ENCODE peak calls at places on chromosomes 4 and X, in eight cellular contexts. W is ovary, U is foreskin fibroblast, I is AG04450, Q is astrocyte of the spinal cord, B is fibroblast of the aortic adventitia, Y is testis, L is heart right ventricle. G is an unnamed sample.

GRCh38 chr4:15402146-15402545 is 25.7 kb upstream of the C1QTNF7 start:
- DNase-seq in W (no peak), U (no peak), I (peak), Q (peak), B (peak), Y (no peak), L (no peak), G (no peak)

GRCh38 chrX:16989750-16990149 is 43.3 kb downstream of the REPS2 start:
- DNase-seq in W (no peak), U (no peak), I (no peak), Q (no peak), B (no peak), Y (no peak), L (no peak), G (no peak)

GRCh38 chrX:81291996-81292395 is 90.1 kb downstream of the SH3BGRL start:
- DNase-seq in W (no peak), U (no peak), I (no peak), Q (no peak), B (no peak), Y (no peak), L (no peak), G (no peak)

GRCh38 chrX:108224727-108225455 is 133.3 kb downstream of the ATG4A start:
- DNase-seq in W (no peak), U (no peak), I (no peak), Q (peak), B (peak), Y (peak), L (no peak), G (peak)

GRCh38 chr4:56870927-56871326 is 36.8 kb upstream of the REST start:
- DNase-seq in W (no peak), U (peak), I (peak), Q (no peak), B (peak), Y (no peak), L (no peak), G (no peak)

GRCh38 chr4:164207460-164207859 is 546.5 kb upstream of the SMIM31 start:
- DNase-seq in W (no peak), U (no peak), I (no peak), Q (no peak), B (no peak), Y (no peak), L (no peak), G (no peak)

GRCh38 chrX:19382500-19383145 is 38.9 kb downstream of the PDHA1 start:
- DNase-seq in W (no peak), U (no peak), I (no peak), Q (peak), B (peak), Y (peak), L (peak), G (peak)

GRCh38 chrX:32868524-32868895 is 342.8 kb downstream of the DMD start:
- DNase-seq in W (no peak), U (no peak), I (no peak), Q (no peak), B (no peak), Y (no peak), L (no peak), G (no peak)

GRCh38 chr4:103074598-103075434 is 1.7 kb downstream of the SLC9B2 start:
- DNase-seq in W (no peak), U (no peak), I (no peak), Q (peak), B (peak), Y (no peak), L (no peak), G (peak)

GRCh38 chr4:2662598-2662997 is 93.5 kb downstream of the TNIP2 start:
- DNase-seq in W (no peak), U (peak), I (peak), Q (peak), B (peak), Y (no peak), L (no peak), G (no peak)

GRCh38 chr4:70601422-70602039 is 9.5 kb downstream of the AMBN start:
- DNase-seq in W (no peak), U (peak), I (peak), Q (peak), B (peak), Y (no peak), L (peak), G (peak)

GRCh38 chrX:39690541-39691415 is 407.0 kb downstream of the BCOR start:
- DNase-seq in W (no peak), U (no peak), I (no peak), Q (no peak), B (no peak), Y (no peak), L (no peak), G (no peak)

GRCh38 chrX:4239650-4240540 is 526.4 kb upstream of the PRKX start:
- DNase-seq in W (no peak), U (no peak), I (no peak), Q (no peak), B (no peak), Y (no peak), L (no peak), G (no peak)

GRCh38 chr4:162352580-162353107 is 188.8 kb upstream of the FSTL5 start:
- DNase-seq in W (no peak), U (no peak), I (no peak), Q (no peak), B (no peak), Y (no peak), L (no peak), G (no peak)

GRCh38 chr4:12579172-12579571 is 905.0 kb downstream of the RAB28 start:
- DNase-seq in W (no peak), U (no peak), I (no peak), Q (no peak), B (peak), Y (no peak), L (no peak), G (no peak)

GRCh38 chrX:118990512-118991227 is 16.3 kb downstream of the LONRF3 start:
- DNase-seq in W (no peak), U (no peak), I (no peak), Q (no peak), B (no peak), Y (no peak), L (no peak), G (no peak)

GRCh38 chr4:141099326-141099725 is 33.9 kb downstream of the RNF150 start:
- DNase-seq in W (no peak), U (peak), I (no peak), Q (peak), B (no peak), Y (no peak), L (no peak), G (no peak)

GRCh38 chrX:16970977-16971376 is 24.5 kb downstream of the REPS2 start:
- DNase-seq in W (no peak), U (peak), I (no peak), Q (peak), B (peak), Y (no peak), L (no peak), G (no peak)

GRCh38 chr4:102299708-102300107 is 45.6 kb downstream of the SLC39A8 start:
- DNase-seq in W (peak), U (peak), I (no peak), Q (peak), B (peak), Y (peak), L (no peak), G (peak)

GRCh38 chr4:183610613-183611012 is 48.4 kb downstream of the RWDD4 start:
- DNase-seq in W (peak), U (peak), I (no peak), Q (no peak), B (peak), Y (peak), L (no peak), G (no peak)

GRCh38 chr4:119087121-119087520 is 48.5 kb upstream of the MYOZ2 start:
- DNase-seq in W (no peak), U (no peak), I (no peak), Q (peak), B (peak), Y (no peak), L (no peak), G (no peak)

GRCh38 chrX:136086521-136086920 is 60.8 kb upstream of the FHL1 start:
- DNase-seq in W (no peak), U (no peak), I (no peak), Q (peak), B (no peak), Y (no peak), L (no peak), G (no peak)

GRCh38 chrX:3962511-3963350 is 249.3 kb upstream of the PRKX start:
- DNase-seq in W (no peak), U (no peak), I (no peak), Q (peak), B (peak), Y (no peak), L (no peak), G (peak)

GRCh38 chrX:137545711-137546651 is 19.9 kb upstream of the ZIC3 start:
- DNase-seq in W (no peak), U (no peak), I (no peak), Q (no peak), B (no peak), Y (no peak), L (no peak), G (no peak)

GRCh38 chr4:80407246-80407645 is 71.7 kb downstream of the CFAP299 start:
- DNase-seq in W (no peak), U (peak), I (peak), Q (peak), B (peak), Y (peak), L (no peak), G (no peak)

GRCh38 chr4:43316813-43317212 is 424.3 kb downstream of the GRXCR1 start:
- DNase-seq in W (no peak), U (no peak), I (no peak), Q (peak), B (peak), Y (peak), L (no peak), G (no peak)

GRCh38 chr4:107709916-107710315 is 10.1 kb downstream of the PAPSS1 start:
- DNase-seq in W (no peak), U (peak), I (no peak), Q (no peak), B (peak), Y (no peak), L (no peak), G (no peak)

GRCh38 chr4:184310171-184310567 is 92.5 kb upstream of the ENPP6 start:
- DNase-seq in W (no peak), U (no peak), I (no peak), Q (no peak), B (no peak), Y (peak), L (peak), G (peak)

GRCh38 chr4:1463088-1463926 is 57.1 kb upstream of the NKX1-1 start:
- DNase-seq in W (peak), U (peak), I (peak), Q (no peak), B (peak), Y (peak), L (no peak), G (no peak)

GRCh38 chrX:46226422-46226821 is 318.8 kb downstream of the ZNF674 start:
- DNase-seq in W (no peak), U (no peak), I (no peak), Q (no peak), B (no peak), Y (no peak), L (no peak), G (no peak)

GRCh38 chr4:1172971-1173757 is 781 bp upstream of the SPON2 start:
- DNase-seq in W (peak), U (peak), I (peak), Q (peak), B (peak), Y (peak), L (no peak), G (peak)

GRCh38 chr4:16192631-16193483 is 33.4 kb downstream of the TAPT1 start:
- DNase-seq in W (no peak), U (no peak), I (no peak), Q (no peak), B (peak), Y (no peak), L (no peak), G (no peak)

GRCh38 chr4:19698961-19699360 is 552.7 kb upstream of the SLIT2 start:
- DNase-seq in W (no peak), U (no peak), I (no peak), Q (no peak), B (peak), Y (no peak), L (no peak), G (no peak)

GRCh38 chrX:57286507-57287251 is at the start of gene FAAH2:
- DNase-seq in W (no peak), U (no peak), I (no peak), Q (no peak), B (no peak), Y (peak), L (no peak), G (peak)

GRCh38 chrX:24874604-24875247 is 141.0 kb downstream of the ARX start:
- DNase-seq in W (no peak), U (no peak), I (no peak), Q (no peak), B (no peak), Y (no peak), L (no peak), G (no peak)

GRCh38 chrX:100636321-100636991 is at the start of gene TSPAN6:
- DNase-seq in W (peak), U (peak), I (peak), Q (peak), B (peak), Y (peak), L (peak), G (peak)

GRCh38 chr4:157217708-157218107 is 2.8 kb upstream of the GRIA2 start:
- DNase-seq in W (no peak), U (no peak), I (no peak), Q (peak), B (peak), Y (no peak), L (no peak), G (no peak)
- TF ChIP-seq CTCF in W (no peak), U (peak), I (peak), Q (peak), B (peak), Y (peak), L (peak), G (peak)

DNA sequence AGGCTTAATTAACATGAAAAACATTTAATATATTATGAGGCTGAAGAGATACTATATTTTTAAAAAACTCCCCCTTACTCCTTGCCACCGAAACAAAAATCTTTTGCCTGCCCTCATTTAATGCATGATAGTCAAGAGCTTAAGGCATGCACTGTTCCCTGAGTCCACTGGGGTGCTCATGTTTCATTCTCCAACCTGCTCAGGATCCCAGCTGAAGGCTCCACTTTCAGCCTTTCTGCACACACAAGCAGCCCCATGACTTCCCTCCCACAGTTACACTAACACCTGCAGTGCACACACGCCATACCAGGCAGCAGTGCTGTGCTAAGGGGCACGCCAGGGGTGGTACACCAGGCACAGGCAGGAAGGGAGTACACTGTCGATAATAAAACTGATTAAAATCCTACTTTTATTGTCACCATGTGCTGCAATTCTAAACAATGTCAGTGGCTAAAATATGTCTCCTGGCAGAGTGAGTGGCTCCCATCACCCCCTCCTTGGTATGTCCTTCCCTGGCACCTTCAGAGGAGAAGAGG is 385.2 kb downstream of the BMPR1B start:
- DNase-seq in W (no peak), U (no peak), I (no peak), Q (no peak), B (no peak), Y (no peak), L (no peak), G (no peak)
- TF ChIP-seq CTCF in W (no peak), U (no peak), I (no peak), Q (peak), B (no peak), Y (no peak), L (no peak), G (no peak)

GRCh38 chr4:48120132-48120531 is 13.9 kb downstream of the TXK start:
- DNase-seq in W (no peak), U (no peak), I (no peak), Q (no peak), B (no peak), Y (no peak), L (no peak), G (no peak)
- TF ChIP-seq CTCF in W (no peak), U (no peak), I (no peak), Q (no peak), B (no peak), Y (no peak), L (no peak), G (no peak)

GRCh38 chr4:143207555-143207954 is 22.8 kb downstream of the USP38 start:
- DNase-seq in W (no peak), U (no peak), I (no peak), Q (peak), B (peak), Y (no peak), L (no peak), G (no peak)

GRCh38 chr4:143199503-143199902 is 14.8 kb downstream of the USP38 start:
- DNase-seq in W (no peak), U (no peak), I (no peak), Q (no peak), B (no peak), Y (no peak), L (no peak), G (no peak)

GRCh38 chr4:143203577-143203976 is 18.9 kb downstream of the USP38 start:
- DNase-seq in W (no peak), U (no peak), I (no peak), Q (no peak), B (no peak), Y (no peak), L (no peak), G (no peak)

GRCh38 chr4:143202824-143203223 is 18.1 kb downstream of the USP38 start:
- DNase-seq in W (no peak), U (no peak), I (no peak), Q (peak), B (peak), Y (no peak), L (no peak), G (no peak)
- TF ChIP-seq CTCF in W (no peak), U (peak), I (peak), Q (peak), B (peak), Y (peak), L (peak), G (peak)

GRCh38 chr4:53804719-53805118 is 213.4 kb upstream of the LNX1 start:
- DNase-seq in W (no peak), U (no peak), I (no peak), Q (no peak), B (no peak), Y (peak), L (peak), G (peak)
- TF ChIP-seq CTCF in W (no peak), U (peak), I (peak), Q (peak), B (peak), Y (no peak), L (peak), G (peak)

GRCh38 chr4:84753318-84753972 is 170.5 kb downstream of the CDS1 start:
- DNase-seq in W (no peak), U (no peak), I (no peak), Q (no peak), B (no peak), Y (no peak), L (no peak), G (no peak)

GRCh38 chr4:84751707-84752106 is 168.8 kb downstream of the CDS1 start:
- DNase-seq in W (no peak), U (no peak), I (no peak), Q (no peak), B (no peak), Y (no peak), L (no peak), G (no peak)

GRCh38 chr4:84750956-84751275 is 168.0 kb downstream of the CDS1 start:
- DNase-seq in W (no peak), U (no peak), I (no peak), Q (no peak), B (no peak), Y (no peak), L (no peak), G (no peak)

DNA sequence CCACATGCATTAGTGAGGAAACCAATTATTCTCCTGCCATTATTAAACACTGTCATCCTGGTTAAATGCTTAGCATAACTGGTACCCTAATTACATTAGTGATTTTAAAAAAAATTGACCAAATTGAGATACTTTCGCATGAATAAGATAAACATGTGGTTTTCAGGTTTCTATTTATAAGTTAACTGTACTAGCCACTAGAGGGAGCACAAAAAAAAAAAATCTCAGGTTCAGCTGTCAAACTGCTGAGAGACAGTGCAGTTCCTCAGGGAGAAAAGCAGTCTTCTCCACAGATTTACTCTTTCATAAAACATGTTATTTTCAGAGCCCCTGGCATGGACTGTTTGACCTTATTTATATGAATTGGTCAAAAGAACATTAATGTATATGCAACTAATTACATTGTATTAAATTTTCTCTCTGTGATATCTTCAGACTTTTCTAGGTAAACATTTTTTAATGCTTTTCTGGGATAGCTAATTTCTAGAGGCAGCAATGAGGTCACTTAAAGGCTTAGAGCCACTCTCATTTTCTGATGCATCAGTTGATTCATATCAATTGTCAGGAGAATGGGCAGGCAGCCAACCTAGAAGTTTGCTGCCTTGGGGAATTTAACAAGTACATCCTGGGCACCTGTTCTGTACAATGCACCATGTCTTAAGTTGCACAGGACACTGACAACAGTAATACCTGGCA is 167.5 kb downstream of the CDS1 start:
- DNase-seq in W (no peak), U (peak), I (peak), Q (peak), B (peak), Y (no peak), L (no peak), G (peak)
- TF ChIP-seq CTCF in W (peak), U (peak), I (peak), Q (peak), B (peak), Y (peak), L (peak), G (peak)

GRCh38 chrX:72604112-72604511 is 31.5 kb upstream of the HDAC8 start:
- DNase-seq in W (no peak), U (no peak), I (no peak), Q (no peak), B (no peak), Y (no peak), L (no peak), G (no peak)

GRCh38 chrX:72604705-72605104 is 32.1 kb upstream of the HDAC8 start:
- DNase-seq in W (no peak), U (no peak), I (no peak), Q (no peak), B (no peak), Y (no peak), L (no peak), G (no peak)

GRCh38 chrX:72609313-72609712 is 36.7 kb upstream of the HDAC8 start:
- DNase-seq in W (no peak), U (no peak), I (no peak), Q (peak), B (peak), Y (no peak), L (no peak), G (no peak)
- TF ChIP-seq CTCF in W (no peak), U (peak), I (peak), Q (no peak), B (no peak), Y (no peak), L (peak), G (no peak)

DNA sequence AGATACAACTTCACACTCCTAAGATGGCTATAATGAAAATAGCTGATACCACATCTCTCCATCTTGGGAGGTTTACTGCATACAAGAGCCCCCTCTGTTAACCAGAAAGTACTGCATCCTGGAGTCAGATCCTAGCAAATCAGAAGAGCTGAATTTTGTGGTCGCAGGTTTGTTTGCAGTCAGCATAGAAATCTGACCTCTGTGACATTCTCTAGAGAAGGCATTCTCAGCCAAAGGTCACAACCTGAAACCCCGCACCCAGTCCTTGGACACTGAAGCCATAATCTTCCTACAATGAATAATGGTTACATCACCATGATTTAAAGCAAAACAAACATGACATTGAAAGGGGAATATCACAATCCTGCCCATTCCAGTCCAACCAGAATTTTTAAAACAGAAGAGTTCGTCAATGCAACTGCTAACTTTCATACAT is 17.7 kb downstream of the HS6ST2 start:
- DNase-seq in W (no peak), U (no peak), I (no peak), Q (no peak), B (no peak), Y (no peak), L (no peak), G (no peak)
- TF ChIP-seq CTCF in W (no peak), U (no peak), I (no peak), Q (peak), B (no peak), Y (no peak), L (no peak), G (no peak)

G was measured in GM10248.